ENCODE peak calls at places on chromosomes 13 and 19, in ten cellular contexts. S is cardiac fibroblast, O is Caco-2, N is fibroblast of mammary gland, A is endothelial cell, C is esophagus squamous epithelium, V is neural progenitor cell, B is tibial artery, L is heart left ventricle, Q is AG10803. T is an unnamed sample.
A peak's percentile ranks its signal among the peaks of the same experiment; 100 is the strongest.

GRCh38 chr13:44354884-44355283 is 18.7 kb upstream of the SERP2 start:
- DNase-seq in S (no peak), O (no peak), N (no peak), A (no peak), C (no peak), V (no peak), B (no peak), L (no peak), Q (no peak), T (no peak)

GRCh38 chr13:90105276-90105675 is 1242.2 kb upstream of the MIR17HG start:
- DNase-seq in S (peak; percentile 24), O (no peak), N (peak; percentile 25), A (no peak), C (no peak), V (no peak), B (no peak), L (no peak), Q (peak; percentile 56), T (no peak)

GRCh38 chr13:30565658-30566057 is 52.1 kb upstream of the USPL1 start:
- DNase-seq in S (no peak), O (no peak), N (no peak), A (no peak), C (no peak), V (no peak), B (no peak), L (no peak), Q (no peak), T (no peak)

GRCh38 chr13:48715977-48716376 is 62.2 kb downstream of the CYSLTR2 start:
- DNase-seq in S (no peak), O (no peak), N (peak; percentile 8), A (no peak), C (no peak), V (peak; percentile 26), B (no peak), L (no peak), Q (no peak), T (no peak)

GRCh38 chr19:18322318-18322758 is 538 bp downstream of the LSM4 start:
- DNase-seq in S (peak; percentile 68), O (peak; percentile 71), N (peak; percentile 70), A (peak; percentile 59), C (no peak), V (peak; percentile 81), B (no peak), L (peak; percentile 51), Q (peak; percentile 59), T (no peak)

GRCh38 chr19:12034610-12035009 is 869 bp downstream of the ZNF433 start:
- DNase-seq in S (no peak), O (no peak), N (no peak), A (no peak), C (no peak), V (peak; percentile 22), B (no peak), L (no peak), Q (no peak), T (no peak)

GRCh38 chr19:5090780-5091575 is 122.1 kb downstream of the KDM4B start:
- DNase-seq in S (peak; percentile 14), O (no peak), N (peak; percentile 36), A (no peak), C (no peak), V (peak; percentile 73), B (peak; percentile 81), L (peak; percentile 56), Q (peak; percentile 73), T (no peak)

GRCh38 chr13:45299194-45299593 is 41.8 kb downstream of the TPT1 start:
- DNase-seq in S (peak; percentile 59), O (no peak), N (peak; percentile 69), A (no peak), C (no peak), V (no peak), B (no peak), L (no peak), Q (peak; percentile 13), T (no peak)

GRCh38 chr13:44300895-44301638 is 72.6 kb upstream of the SERP2 start:
- DNase-seq in S (peak; percentile 90), O (no peak), N (peak; percentile 91), A (no peak), C (no peak), V (no peak), B (peak; percentile 77), L (peak; percentile 54), Q (peak; percentile 68), T (no peak)

GRCh38 chr13:59318320-59318930 is 845.3 kb downstream of the DIAPH3 start:
- DNase-seq in S (peak; percentile 76), O (peak; percentile 82), N (peak; percentile 45), A (peak; percentile 86), C (no peak), V (peak; percentile 91), B (no peak), L (peak; percentile 79), Q (peak; percentile 37), T (peak; percentile 75)

GRCh38 chr13:45167611-45168554 is 33.0 kb downstream of the KCTD4 start:
- DNase-seq in S (no peak), O (no peak), N (peak; percentile 38), A (no peak), C (no peak), V (no peak), B (no peak), L (peak; percentile 36), Q (peak; percentile 13), T (no peak)

DNA sequence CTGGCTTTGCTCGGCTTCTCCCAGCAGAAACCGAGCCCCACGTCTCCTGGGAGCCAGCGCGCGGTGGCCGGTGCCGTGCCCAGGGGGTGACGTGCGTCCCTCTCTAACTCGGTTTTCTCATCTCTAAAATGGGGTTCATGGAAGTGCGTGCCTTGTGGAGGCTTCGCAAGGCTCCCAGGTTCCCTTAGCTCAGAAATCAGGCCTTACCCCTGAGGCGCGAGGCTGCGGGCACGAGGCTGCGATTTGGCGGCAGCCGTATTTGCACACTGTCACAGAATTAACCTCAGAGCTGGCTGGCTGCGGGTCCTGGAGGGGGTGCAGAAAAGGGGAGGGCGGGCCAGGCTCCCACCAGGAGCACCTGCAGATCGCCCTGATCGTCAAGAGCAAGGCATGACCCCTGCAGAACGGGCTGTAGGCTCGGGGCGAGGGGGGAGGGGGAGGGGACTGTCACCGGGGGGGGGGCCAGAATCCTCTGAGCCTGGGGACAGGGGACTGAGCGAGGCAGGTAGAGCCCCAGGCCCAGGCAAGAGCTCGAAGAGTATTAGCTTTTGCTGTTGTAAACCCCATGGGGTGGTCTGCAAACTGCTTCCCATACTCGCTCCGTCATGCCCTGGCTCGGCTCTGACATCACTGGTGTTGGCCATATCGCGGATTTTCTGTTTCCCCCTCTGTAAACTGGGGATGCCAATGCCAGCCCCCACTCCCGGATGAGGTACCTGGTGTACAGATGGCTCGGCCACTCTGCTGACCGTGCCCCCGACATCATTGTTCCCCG is 62.2 kb downstream of the CCNE1 start:
- DNase-seq in S (no peak), O (no peak), N (no peak), A (no peak), C (no peak), V (no peak), B (no peak), L (no peak), Q (no peak), T (no peak)
- TF ChIP-seq CTCF in S (no peak), O (no peak), N (no peak), A (peak; percentile 43), C (no peak), V (peak; percentile 2), B (no peak), L (peak; percentile 16), Q (no peak), T (no peak)

GRCh38 chr19:46621191-46622117 is 3.4 kb downstream of the PTGIR start:
- DNase-seq in S (no peak), O (no peak), N (no peak), A (no peak), C (no peak), V (peak; percentile 43), B (peak; percentile 71), L (no peak), Q (no peak), T (no peak)
- TF ChIP-seq CTCF in S (no peak), O (no peak), N (no peak), A (no peak), C (no peak), V (peak; percentile 40), B (peak; percentile 18), L (no peak), Q (no peak), T (no peak)

GRCh38 chr13:97913206-97913605 is 40.3 kb upstream of the IPO5 start:
- DNase-seq in S (peak; percentile 52), O (no peak), N (peak; percentile 59), A (no peak), C (no peak), V (no peak), B (no peak), L (no peak), Q (peak; percentile 32), T (no peak)

GRCh38 chr13:97911311-97912138 is 42.0 kb upstream of the IPO5 start:
- DNase-seq in S (peak; percentile 59), O (peak; percentile 40), N (peak; percentile 65), A (peak; percentile 5), C (no peak), V (peak; percentile 39), B (no peak), L (no peak), Q (peak; percentile 54), T (no peak)

GRCh38 chr13:97912139-97912535 is 41.3 kb upstream of the IPO5 start:
- DNase-seq in S (no peak), O (no peak), N (no peak), A (no peak), C (no peak), V (no peak), B (no peak), L (no peak), Q (no peak), T (no peak)

GRCh38 chr13:97914537-97914936 is 38.9 kb upstream of the IPO5 start:
- DNase-seq in S (peak; percentile 46), O (no peak), N (peak; percentile 16), A (no peak), C (no peak), V (no peak), B (no peak), L (no peak), Q (peak; percentile 84), T (no peak)
- TF ChIP-seq CTCF in S (no peak), O (no peak), N (no peak), A (no peak), C (no peak), V (no peak), B (no peak), L (no peak), Q (no peak), T (no peak)

DNA sequence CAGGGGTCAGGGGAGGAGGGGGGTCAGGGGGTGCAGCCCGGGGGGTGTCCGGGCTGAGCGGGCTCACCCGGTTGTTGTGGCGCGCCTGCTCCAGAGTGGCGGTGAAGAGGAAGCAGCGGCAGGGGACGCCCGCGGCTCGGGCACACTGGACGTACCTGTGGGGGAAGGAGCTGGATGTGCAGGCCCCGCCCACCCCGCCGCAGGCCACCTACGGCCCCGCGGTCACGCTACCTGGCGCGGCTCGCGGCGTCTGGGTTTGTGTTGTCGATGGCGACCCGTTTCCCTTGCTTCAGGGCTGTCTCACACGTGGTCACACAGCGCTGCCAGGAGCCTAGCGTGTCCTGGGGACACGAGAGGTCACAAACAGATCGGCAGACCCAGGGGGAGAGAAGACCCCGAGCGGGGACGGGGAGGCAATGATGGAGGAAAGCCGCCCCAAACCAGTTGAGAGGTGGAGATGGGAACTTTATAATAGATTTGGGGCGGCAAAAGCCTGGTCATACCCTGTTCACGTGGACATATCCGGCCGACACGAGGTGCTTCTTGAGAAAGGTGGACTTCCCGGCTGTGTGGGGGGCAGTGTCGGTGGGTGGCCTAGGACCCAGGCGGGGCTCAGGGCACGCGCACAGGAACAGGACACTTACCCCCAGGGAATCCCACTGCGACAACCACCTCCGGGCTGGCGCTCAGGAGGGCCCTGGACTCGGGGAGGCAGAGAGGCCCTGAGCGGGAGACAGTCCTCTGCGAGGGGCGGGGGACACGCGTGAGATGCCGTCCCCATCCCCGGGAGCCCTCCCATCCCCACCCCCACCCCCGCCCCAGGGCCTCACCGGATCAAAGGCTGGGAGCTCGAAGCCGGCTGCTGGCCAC is 5.6 kb downstream of the PNKP start:
- DNase-seq in S (no peak), O (no peak), N (no peak), A (no peak), C (no peak), V (no peak), B (no peak), L (no peak), Q (no peak), T (no peak)
- TF ChIP-seq CTCF in S (no peak), O (no peak), N (no peak), A (no peak), C (no peak), V (no peak), B (no peak), L (no peak), Q (no peak), T (no peak)